ENCODE peak calls at places on chromosomes 5 and 9, in nine cellular contexts. G is OCI-LY7, T is psoas muscle, Z is tibial artery, F is left ventricle myocardium inferior, X is foreskin keratinocyte, D is IMR-90, V is heart left ventricle, Q is endothelial cell of umbilical vein. W is an unnamed sample. For H3K4me1, the result is how much of the 10 kb centered on the place peaks cover.

GRCh38 chr5:72394688-72395087 is 74.5 kb downstream of the PTCD2 start:
- DNase-seq in G (peak), T (no peak), Z (no peak), F (no peak), X (no peak), D (no peak), V (no peak), Q (peak), W (peak)

GRCh38 chr9:128721487-128722010 is 2.4 kb downstream of the ZDHHC12 start:
- DNase-seq in G (no peak), T (no peak), Z (no peak), F (no peak), X (no peak), D (no peak), V (no peak), Q (no peak), W (no peak)

GRCh38 chr9:38068616-38068865 is 486 bp downstream of the SHB start:
- DNase-seq in G (peak), T (no peak), Z (no peak), F (no peak), X (peak), D (peak), V (no peak), Q (peak), W (peak)

GRCh38 chr9:98962181-98962560 is 18.5 kb downstream of the COL15A1 start:
- DNase-seq in G (no peak), T (no peak), Z (no peak), F (no peak), X (no peak), D (peak), V (peak), Q (no peak), W (no peak)

GRCh38 chr9:69391487-69391886 is 66.5 kb downstream of the ENTREP1 start:
- DNase-seq in G (no peak), T (no peak), Z (no peak), F (no peak), X (no peak), D (no peak), V (no peak), Q (no peak), W (no peak)

GRCh38 chr9:98941946-98942523 is 1.7 kb upstream of the COL15A1 start:
- DNase-seq in G (no peak), T (no peak), Z (no peak), F (no peak), X (no peak), D (no peak), V (no peak), Q (no peak), W (no peak)

GRCh38 chr5:61719124-61719523 is 387.1 kb downstream of the ZSWIM6 start:
- DNase-seq in G (no peak), T (no peak), Z (no peak), F (no peak), X (no peak), D (no peak), V (no peak), Q (no peak), W (no peak)

GRCh38 chr9:104682642-104683041 is 11.7 kb upstream of the OR13D1 start:
- DNase-seq in G (peak), T (no peak), Z (no peak), F (no peak), X (peak), D (peak), V (no peak), Q (peak), W (peak)

GRCh38 chr5:125595095-125595494 is 828.1 kb upstream of the GRAMD2B start:
- DNase-seq in G (no peak), T (no peak), Z (no peak), F (peak), X (no peak), D (peak), V (peak), Q (no peak), W (no peak)

GRCh38 chr9:130128251-130128650 is 44.0 kb upstream of the NCS1 start:
- DNase-seq in G (peak), T (no peak), Z (no peak), F (no peak), X (no peak), D (no peak), V (no peak), Q (no peak), W (no peak)

GRCh38 chr5:150428106-150428876 is 15.6 kb upstream of the CD74 start:
- DNase-seq in G (no peak), T (peak), Z (no peak), F (peak), X (no peak), D (no peak), V (peak), Q (peak), W (peak)

GRCh38 chr9:450057-450456 is 235.4 kb downstream of the DOCK8 start:
- DNase-seq in G (no peak), T (no peak), Z (no peak), F (no peak), X (peak), D (no peak), V (no peak), Q (no peak), W (no peak)

GRCh38 chr5:94471496-94471895 is 146.9 kb downstream of the KIAA0825 start:
- DNase-seq in G (no peak), T (no peak), Z (no peak), F (no peak), X (no peak), D (no peak), V (no peak), Q (peak), W (peak)

DNA sequence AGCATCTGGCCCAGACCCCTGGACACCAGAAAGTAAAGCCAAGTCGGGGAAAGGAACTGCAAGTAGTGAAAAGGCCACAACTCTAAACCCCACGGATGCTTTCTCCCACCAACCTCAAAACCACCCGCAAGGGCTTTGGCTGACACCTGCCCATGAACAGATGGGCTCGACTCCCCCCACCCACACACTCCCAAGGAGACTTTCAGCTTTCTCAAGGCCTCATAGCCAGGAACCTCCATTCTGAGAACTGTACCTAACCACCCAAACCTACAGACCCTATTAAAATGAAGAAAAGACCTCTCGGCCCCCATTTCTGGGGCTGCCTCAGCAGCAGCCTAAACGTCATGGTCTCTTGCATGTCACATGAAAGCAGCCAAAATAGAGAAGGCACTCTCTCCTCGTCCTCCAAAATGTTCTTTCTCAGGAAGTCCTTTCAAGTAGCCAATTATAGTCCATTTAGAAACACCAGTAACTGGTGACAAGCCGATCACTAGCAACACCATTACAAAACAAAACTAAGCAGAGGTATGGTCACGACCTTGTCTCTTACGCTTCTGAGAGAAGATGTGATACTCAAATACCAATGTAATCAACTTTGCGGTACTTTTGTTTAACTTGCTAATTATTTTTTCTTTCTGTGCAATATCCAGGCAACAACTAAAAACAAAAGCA is 2.9 kb downstream of the B4GALT1 start:
- DNase-seq in G (peak), T (no peak), Z (no peak), F (no peak), X (no peak), D (no peak), V (no peak), Q (no peak), W (no peak)
- H3K4me1 ChIP-seq in G (half or more), T (half or more), Z (half or more), F (half or more), X (under half), D (under half), V (under half), Q (half or more), W (half or more)

GRCh38 chr5:137497396-137498290 is 1.5 kb downstream of the SPOCK1 start:
- DNase-seq in G (no peak), T (no peak), Z (no peak), F (no peak), X (peak), D (no peak), V (no peak), Q (peak), W (no peak)
- TF ChIP-seq CTCF in G (no peak), T (no peak), Z (no peak), F (no peak), X (peak), D (no peak), V (no peak), Q (peak), W (no peak)

GRCh38 chr9:123034881-123035465 is 1.5 kb downstream of the GPR21 start:
- DNase-seq in G (no peak), T (no peak), Z (no peak), F (no peak), X (no peak), D (no peak), V (no peak), Q (no peak), W (no peak)
- H3K4me1 ChIP-seq in G (under half), T (under half), Z (under half), F (under half), X (under half), D (under half), V (under half), Q (under half), W (under half)

GRCh38 chr9:34563262-34563661 is 26.3 kb downstream of the CNTFR start:
- DNase-seq in G (no peak), T (no peak), Z (no peak), F (no peak), X (peak), D (no peak), V (no peak), Q (no peak), W (no peak)
- TF ChIP-seq CTCF in G (no peak), T (no peak), Z (no peak), F (no peak), X (no peak), D (no peak), V (no peak), Q (no peak), W (no peak)

GRCh38 chr9:93128715-93129224 is 5.3 kb downstream of the NINJ1 start:
- DNase-seq in G (no peak), T (no peak), Z (no peak), F (no peak), X (no peak), D (no peak), V (no peak), Q (no peak), W (no peak)

GRCh38 chr9:93129286-93129685 is 4.8 kb downstream of the NINJ1 start:
- DNase-seq in G (no peak), T (no peak), Z (no peak), F (peak), X (no peak), D (no peak), V (peak), Q (peak), W (no peak)

GRCh38 chr9:93130861-93131481 is 3.1 kb downstream of the NINJ1 start:
- DNase-seq in G (no peak), T (peak), Z (peak), F (peak), X (no peak), D (no peak), V (peak), Q (peak), W (no peak)

GRCh38 chr9:93128011-93128714 is 5.9 kb downstream of the NINJ1 start:
- DNase-seq in G (no peak), T (peak), Z (no peak), F (no peak), X (no peak), D (no peak), V (no peak), Q (no peak), W (peak)

GRCh38 chr9:93129691-93130500 is 4.2 kb downstream of the NINJ1 start:
- DNase-seq in G (no peak), T (peak), Z (no peak), F (peak), X (no peak), D (no peak), V (peak), Q (no peak), W (no peak)
- H3K4me1 ChIP-seq in G (under half), T (half or more), Z (half or more), F (half or more), X (under half), D (under half), V (half or more), Q (half or more), W (under half)

W was measured in hepatocyte.